ENCODE peak calls at places on chromosomes 13 and 19, in five cellular contexts. O, A, L, Z and Y are unnamed samples.

GRCh38 chr13:99894105-99894504 is 77.5 kb downstream of the ZIC5 start:
- DNase-seq in L (no peak), O (no peak), A (no peak), Z (no peak), Y (no peak)

GRCh38 chr13:79392882-79393563 is 13.0 kb downstream of the RBM26 start:
- DNase-seq in A (no peak), L (no peak), Z (peak; percentile 32), O (no peak), Y (no peak)

GRCh38 chr19:44303976-44304568 is 753 bp downstream of the ZNF235 start:
- DNase-seq in A (peak; percentile 28), Z (no peak), L (peak; percentile 17), O (peak; percentile 39), Y (no peak)

GRCh38 chr19:55703790-55704215 is 28.8 kb downstream of the EPN1 start:
- DNase-seq in L (peak; percentile 86), A (peak; percentile 50), Z (peak; percentile 8), O (no peak), Y (peak; percentile 27)

GRCh38 chr19:45508931-45509691 is 1.8 kb downstream of the VASP start:
- DNase-seq in L (peak; percentile 84), Z (peak; percentile 37), O (peak; percentile 69), A (peak; percentile 73), Y (peak; percentile 81)

GRCh38 chr13:90032841-90033493 is 1314.5 kb upstream of the MIR17HG start:
- DNase-seq in Z (no peak), L (peak; percentile 20), O (no peak), A (no peak), Y (no peak)

GRCh38 chr19:43708716-43709115 is 7.2 kb upstream of the IRGC start:
- DNase-seq in Z (no peak), A (no peak), L (no peak), O (no peak), Y (no peak)

GRCh38 chr19:3710265-3710812 is 2.2 kb downstream of the TJP3 start:
- DNase-seq in O (peak; percentile 90), Z (peak; percentile 31), A (peak; percentile 72), L (peak; percentile 68), Y (peak; percentile 38)

GRCh38 chr19:46654621-46655152 is 6.3 kb downstream of the DACT3 start:
- DNase-seq in O (no peak), Z (no peak), A (no peak), L (peak; percentile 54), Y (no peak)

GRCh38 chr13:38334845-38335244 is 14.8 kb upstream of the UFM1 start:
- DNase-seq in L (no peak), O (no peak), Z (no peak), A (no peak), Y (no peak)

GRCh38 chr13:38338089-38338488 is 11.6 kb upstream of the UFM1 start:
- DNase-seq in Z (no peak), A (no peak), O (no peak), L (no peak), Y (no peak)

GRCh38 chr13:38341149-38341692 is 8.4 kb upstream of the UFM1 start:
- DNase-seq in A (no peak), L (no peak), O (no peak), Z (no peak), Y (no peak)

DNA sequence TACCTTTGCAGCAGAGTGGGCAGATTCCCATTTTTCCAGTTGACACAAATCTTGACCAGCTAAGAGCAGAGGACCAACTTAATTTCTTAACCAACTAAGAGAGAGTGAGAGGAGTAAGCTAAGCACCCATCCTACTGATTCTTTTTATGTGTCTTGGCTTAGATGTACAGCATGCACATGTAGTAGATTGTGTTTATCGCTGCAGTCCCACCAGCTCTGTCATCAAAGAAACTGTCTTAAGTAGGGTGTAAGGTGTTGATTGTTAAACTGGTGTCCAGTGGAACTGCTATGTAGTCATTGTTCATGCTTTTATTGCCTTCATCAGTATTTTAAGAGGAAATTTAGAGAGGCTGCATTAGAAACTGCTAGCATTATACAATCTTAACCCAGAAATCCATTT is 9.0 kb upstream of the UFM1 start:
- DNase-seq in L (no peak), A (no peak), Z (no peak), O (no peak), Y (no peak)
- H3K4me3 ChIP-seq in L (no peak overlapping the region), A (no peak overlapping the region), Z (no peak overlapping the region), O (no peak overlapping the region), Y (no peak overlapping the region)

GRCh38 chr13:95222733-95223018 is 78.6 kb downstream of the ABCC4 start:
- DNase-seq in Z (no peak), O (no peak), L (no peak), A (no peak), Y (no peak)
- TF ChIP-seq CTCF in Z (no peak), O (no peak), L (no peak), A (no peak), Y (no peak)

GRCh38 chr19:1062387-1063029 is 4.5 kb upstream of the ARHGAP45 start:
- DNase-seq in L (peak; percentile 51), A (no peak), O (no peak), Z (no peak), Y (no peak)

GRCh38 chr19:1064661-1065605 is 2.0 kb upstream of the ARHGAP45 start:
- DNase-seq in A (peak; percentile 82), L (peak; percentile 90), Z (peak; percentile 65), O (peak; percentile 84), Y (peak; percentile 72)

GRCh38 chr19:1065606-1066109 is 1.3 kb upstream of the ARHGAP45 start:
- DNase-seq in L (peak; percentile 53), Z (no peak), A (no peak), O (peak; percentile 75), Y (no peak)

GRCh38 chr19:1063030-1063908 is 3.7 kb upstream of the ARHGAP45 start:
- DNase-seq in A (no peak), O (no peak), L (peak; percentile 43), Z (no peak), Y (no peak)

DNA sequence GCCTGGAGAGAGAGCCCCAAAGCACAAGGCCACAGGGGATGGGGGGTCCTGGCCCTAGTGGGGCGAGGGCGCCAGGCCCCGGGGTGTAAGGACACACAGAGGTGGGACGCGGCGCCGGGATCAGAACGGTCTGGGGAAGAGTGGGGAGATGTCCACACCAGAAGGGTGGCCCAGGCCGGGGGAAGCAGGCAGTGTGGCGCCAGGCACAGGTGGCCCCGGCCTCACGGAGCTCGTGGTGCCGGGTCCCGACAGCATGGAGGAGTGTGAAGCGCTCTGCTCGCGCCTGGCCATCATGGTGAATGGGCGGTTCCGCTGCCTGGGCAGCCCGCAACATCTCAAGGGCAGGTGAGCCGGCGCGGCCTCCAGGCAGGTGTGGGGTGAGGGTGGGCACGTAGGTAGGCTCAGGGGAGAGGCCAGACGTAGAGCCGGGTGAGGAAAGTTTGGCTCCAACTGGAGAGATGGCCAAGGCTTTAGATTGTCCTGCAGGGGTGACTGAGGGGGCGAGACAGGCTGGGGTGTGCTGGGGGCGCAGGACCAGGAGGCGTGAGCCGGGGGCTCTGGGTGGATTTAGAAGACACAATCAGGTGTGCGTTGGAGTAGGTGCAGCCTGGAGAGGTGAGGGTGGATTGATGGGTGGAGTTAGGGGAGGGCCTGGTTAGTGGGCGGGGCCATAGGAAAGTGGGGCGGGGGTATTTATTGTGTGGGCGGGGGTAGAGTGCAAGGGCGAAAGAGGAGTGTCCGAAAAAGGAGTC is 2.9 kb upstream of the ARHGAP45 start:
- DNase-seq in A (no peak), L (peak; percentile 82), O (no peak), Z (no peak), Y (no peak)
- H3K4me3 ChIP-seq in A (no peak overlapping the region), L (peak overlapping the region; percentile 60), O (no peak overlapping the region), Z (no peak overlapping the region), Y (no peak overlapping the region)

DNA sequence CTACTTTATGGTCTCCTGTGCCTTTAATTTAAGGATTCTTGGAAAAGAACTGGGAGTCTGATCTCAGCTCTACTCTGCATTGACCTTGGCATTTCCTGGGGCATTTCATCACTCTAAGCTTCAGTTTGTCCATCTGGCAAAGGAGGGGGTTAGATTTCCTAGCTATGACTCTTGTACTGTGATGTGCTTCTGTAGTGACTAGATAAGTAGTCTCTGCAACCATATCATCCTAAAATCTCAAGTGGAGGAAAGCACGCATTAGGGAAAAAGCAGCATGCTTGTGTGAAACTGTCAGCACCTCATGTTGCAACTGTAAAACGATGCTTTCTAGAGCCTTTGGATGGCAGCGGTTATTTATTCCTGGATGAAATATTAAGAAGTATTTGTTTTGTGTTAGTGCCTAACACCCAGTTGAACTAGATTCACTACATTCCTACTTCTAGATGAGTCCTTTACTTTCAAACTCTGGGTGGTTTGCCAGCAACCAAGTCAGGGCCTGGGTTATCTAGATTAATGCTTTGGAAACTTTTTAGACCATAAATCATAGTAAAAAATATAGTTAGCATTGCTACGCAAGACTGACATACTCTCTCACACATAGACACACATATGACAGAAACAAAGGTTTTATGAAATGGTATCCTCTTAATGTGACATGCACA is 6.8 kb downstream of the WDFY2 start:
- DNase-seq in Z (peak; percentile 93), A (peak; percentile 86), O (peak; percentile 63), L (peak; percentile 33), Y (peak; percentile 96)
- TF ChIP-seq CTCF in Z (no peak), A (no peak), O (no peak), L (no peak), Y (no peak)

GRCh38 chr13:85819513-85819912 is 20.3 kb upstream of the SLITRK6 start:
- DNase-seq in Z (no peak), A (no peak), L (no peak), O (no peak), Y (no peak)

GRCh38 chr13:85828094-85828684 is 29.0 kb upstream of the SLITRK6 start:
- DNase-seq in L (peak; percentile 47), O (peak; percentile 30), A (peak; percentile 2), Z (peak; percentile 36), Y (peak; percentile 44)

GRCh38 chr13:85825454-85825853 is 26.2 kb upstream of the SLITRK6 start:
- DNase-seq in Z (no peak), L (no peak), A (no peak), O (no peak), Y (no peak)
- H3K4me3 ChIP-seq in Z (no peak overlapping the region), L (no peak overlapping the region), A (no peak overlapping the region), O (no peak overlapping the region), Y (no peak overlapping the region)

DNA sequence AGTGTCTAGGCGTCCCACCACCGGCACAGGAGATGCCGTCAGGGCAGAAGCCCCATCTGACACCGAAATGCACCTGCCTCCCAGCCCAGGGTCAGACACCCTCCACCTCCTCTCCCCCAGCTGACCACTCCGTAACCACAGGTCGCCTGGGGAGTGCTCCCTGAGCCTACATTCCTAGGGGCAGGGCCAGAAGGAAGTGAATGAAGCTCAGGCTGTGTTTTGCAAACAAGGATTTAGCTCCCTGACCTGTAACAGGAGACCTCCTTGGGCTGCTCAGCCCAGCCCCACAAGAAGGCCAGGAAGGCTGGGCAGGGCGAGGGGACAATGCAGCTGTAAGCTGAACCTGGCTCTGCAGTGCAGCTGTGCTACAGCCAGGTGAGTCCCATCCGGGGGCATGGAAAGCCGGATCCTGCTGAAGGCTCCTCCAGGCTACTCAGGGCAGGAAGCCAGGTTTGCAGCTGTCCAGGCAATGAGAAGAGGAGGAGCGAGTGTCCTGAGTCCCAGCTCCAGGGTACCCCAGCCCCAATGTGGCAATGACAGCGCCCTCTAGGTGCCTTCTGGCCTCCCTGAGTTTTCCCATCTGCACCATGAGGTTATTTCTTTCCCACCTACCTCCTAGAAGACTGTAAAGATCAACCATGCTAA is 42.1 kb downstream of the RHPN2 start:
- DNase-seq in A (no peak), Z (no peak), L (peak; percentile 93), O (no peak), Y (no peak)
- TF ChIP-seq CTCF in A (no peak), Z (no peak), L (peak; percentile 72), O (no peak), Y (no peak)

GRCh38 chr19:11479090-11479469 is 1.8 kb downstream of the ELAVL3 start:
- DNase-seq in L (no peak), A (no peak), O (no peak), Z (no peak), Y (no peak)
- H3K4me3 ChIP-seq in L (peak overlapping the region; percentile 61), A (no peak overlapping the region), O (no peak overlapping the region), Z (no peak overlapping the region), Y (no peak overlapping the region)